ENCODE peak calls at places on chromosomes 1 and 21, in four cellular contexts. J is K562, T is HEK293T, Y is HepG2. X is an unnamed sample.
A peak's percentile ranks its signal among the peaks of the same experiment; 100 is the strongest.

GRCh38 chr1:40651138-40651857 is 14.2 kb downstream of the RIMS3 start:
- DNase-seq in J (peak; percentile 67), T (no peak), Y (no peak), X (no peak)

GRCh38 chr1:161364332-161364731 is 3.3 kb downstream of the CFAP126 start:
- DNase-seq in Y (no peak), T (no peak), J (no peak), X (no peak)

GRCh38 chr1:21490774-21491482 is 18.3 kb upstream of the ALPL start:
- DNase-seq in T (no peak), Y (peak; percentile 41), J (peak; percentile 39), X (peak; percentile 56)

GRCh38 chr1:71572038-71572437 is 491.2 kb upstream of the ZRANB2 start:
- DNase-seq in J (no peak), Y (no peak), T (no peak), X (no peak)

GRCh38 chr1:94739521-94740061 is 80.6 kb upstream of the SLC44A3 start:
- DNase-seq in T (no peak), Y (no peak), J (no peak), X (no peak)

GRCh38 chr1:81157686-81158085 is 643.0 kb upstream of the ADGRL2 start:
- DNase-seq in J (no peak), T (no peak), Y (no peak), X (no peak)

GRCh38 chr1:38009841-38010180 is 2.7 kb upstream of the UTP11 start:
- DNase-seq in Y (no peak), T (no peak), J (no peak), X (no peak)

GRCh38 chr1:26986658-26987057 is 6.8 kb upstream of the TRNP1 start:
- DNase-seq in T (no peak), J (no peak), Y (no peak), X (no peak)

GRCh38 chr1:27084107-27084506 is 70.8 kb downstream of the SLC9A1 start:
- DNase-seq in T (no peak), J (no peak), Y (no peak), X (no peak)

GRCh38 chr1:172466795-172467407 is 23.0 kb upstream of the PIGC start:
- DNase-seq in T (no peak), J (no peak), Y (peak; percentile 53), X (no peak)

GRCh38 chr1:111963985-111964738 is 25.3 kb downstream of the KCND3 start:
- DNase-seq in Y (no peak), T (no peak), J (no peak), X (no peak)

GRCh38 chr1:228364706-228365213 is 41.9 kb downstream of the TRIM11 start:
- DNase-seq in T (no peak), Y (no peak), J (no peak), X (peak; percentile 8)

DNA sequence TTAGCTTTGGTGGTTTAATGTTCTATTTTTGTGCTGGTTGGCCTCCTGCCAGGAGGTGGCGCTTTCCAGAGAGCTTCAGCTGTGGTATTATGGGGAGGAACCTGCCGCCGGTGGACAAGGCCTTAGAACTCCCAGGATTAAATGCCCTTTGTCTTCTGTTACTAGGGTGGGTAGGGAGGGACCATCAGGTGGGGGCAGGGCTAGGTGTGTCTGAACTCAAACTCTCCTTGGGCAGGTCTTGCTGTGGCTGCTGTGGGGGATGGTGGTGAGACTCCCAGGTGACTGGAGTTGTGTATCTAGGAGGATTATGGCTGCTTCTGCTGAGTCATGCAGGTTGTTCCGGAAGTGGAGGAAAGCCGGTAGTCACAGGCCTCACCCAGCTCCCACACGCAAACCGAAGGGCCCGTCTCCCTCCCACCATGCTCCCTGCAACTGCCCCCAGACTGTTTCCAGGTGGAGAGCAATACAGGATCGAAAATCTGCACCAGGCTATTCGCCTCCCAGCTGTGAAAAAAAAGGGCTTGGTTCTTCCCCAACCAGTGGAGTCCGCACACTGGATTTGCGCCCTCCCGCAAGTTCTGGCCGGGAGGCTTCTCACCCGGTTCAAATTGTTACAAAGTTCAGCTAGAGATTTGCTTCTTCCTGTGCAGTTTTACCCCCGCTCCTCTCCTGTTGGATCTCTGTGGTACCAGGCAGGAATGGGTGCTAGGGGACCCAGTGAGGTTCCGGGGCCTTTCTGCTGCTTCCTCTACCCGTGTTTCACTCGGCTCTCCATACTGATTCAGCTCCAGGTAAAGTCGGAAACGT is 220.5 kb downstream of the CENPF start:
- DNase-seq in J (peak; percentile 22), Y (no peak), T (no peak), X (peak; percentile 49)
- TF ChIP-seq ELF4 in J (no peak), Y (no peak), T (no peak), X (no peak)

GRCh38 chr1:163824490-163824889 is 502.7 kb downstream of the NUF2 start:
- DNase-seq in Y (no peak), T (no peak), J (no peak), X (no peak)

GRCh38 chr1:163826500-163826899 is 504.7 kb downstream of the NUF2 start:
- DNase-seq in J (no peak), T (no peak), Y (no peak), X (no peak)

GRCh38 chr1:163822933-163823511 is 501.3 kb downstream of the NUF2 start:
- DNase-seq in T (no peak), Y (no peak), J (no peak), X (no peak)

GRCh38 chr1:163821679-163822078 is 499.9 kb downstream of the NUF2 start:
- DNase-seq in J (no peak), T (no peak), Y (no peak), X (no peak)

DNA sequence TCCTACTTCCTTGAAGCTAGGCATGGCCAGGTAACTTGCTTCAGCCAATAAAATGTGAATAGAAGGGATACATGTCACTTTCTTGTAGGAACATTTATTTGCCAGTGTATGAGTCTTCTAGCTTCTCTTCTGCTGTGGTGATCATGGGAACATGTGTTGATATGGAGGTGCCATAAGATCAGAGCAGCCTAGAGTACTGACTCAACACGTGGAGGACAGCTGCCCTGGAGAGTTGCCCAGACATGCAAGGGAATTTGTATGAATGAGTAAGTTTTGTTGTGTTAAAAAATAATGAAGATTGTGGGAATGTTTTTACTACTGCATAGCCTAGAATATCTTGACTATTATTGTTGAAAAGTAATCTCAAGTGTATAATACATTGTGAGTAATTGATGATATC is 502.3 kb downstream of the NUF2 start:
- DNase-seq in T (no peak), Y (no peak), J (no peak), X (no peak)
- TF ChIP-seq ELF4 in T (no peak), Y (no peak), J (no peak), X (no peak)

GRCh38 chr1:16076871-16077250 is 3.4 kb upstream of the FAM131C start:
- DNase-seq in Y (no peak), J (no peak), T (no peak), X (no peak)

GRCh38 chr1:16077430-16078245 is 4.2 kb upstream of the FAM131C start:
- DNase-seq in J (no peak), T (no peak), Y (peak; percentile 44), X (no peak)

GRCh38 chr1:16081636-16082035 is 8.2 kb upstream of the FAM131C start:
- DNase-seq in T (no peak), J (no peak), Y (no peak), X (no peak)

GRCh38 chr1:16080422-16081150 is 7.1 kb upstream of the FAM131C start:
- DNase-seq in T (no peak), J (no peak), Y (no peak), X (no peak)

GRCh38 chr1:16078925-16079656 is 5.6 kb upstream of the FAM131C start:
- DNase-seq in Y (peak; percentile 70), J (peak; percentile 71), T (peak; percentile 79), X (peak; percentile 89)
- TF ChIP-seq ELF4 in Y (no peak), J (no peak), T (no peak), X (no peak)

DNA sequence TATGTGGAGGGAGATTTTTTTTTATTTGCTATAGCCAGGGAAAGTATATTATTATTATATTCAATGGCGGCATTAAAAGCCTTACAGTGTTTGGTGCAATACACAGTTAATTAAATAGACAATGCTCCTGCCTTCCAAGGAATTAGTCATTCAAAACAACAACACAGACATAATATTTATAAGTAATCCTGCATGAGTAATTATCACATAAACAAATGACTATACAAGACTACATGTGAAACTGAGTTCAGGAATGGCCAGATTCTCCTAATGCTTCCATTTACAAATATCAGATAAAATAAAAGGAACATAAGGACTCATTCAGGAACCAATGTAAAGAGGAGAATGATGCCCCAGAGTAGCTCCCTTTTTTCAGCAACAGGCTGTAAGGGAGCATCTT is 10.7 kb upstream of the RC3H1 start:
- DNase-seq in Y (no peak), T (no peak), J (no peak), X (no peak)
- TF ChIP-seq ELF4 in Y (no peak), T (no peak), J (no peak), X (no peak)

GRCh38 chr21:27419153-27419552 is 452.3 kb upstream of the ADAMTS5 start:
- DNase-seq in Y (no peak), T (no peak), J (no peak), X (no peak)
- TF ChIP-seq ELF4 in Y (no peak), T (no peak), J (no peak), X (no peak)

DNA sequence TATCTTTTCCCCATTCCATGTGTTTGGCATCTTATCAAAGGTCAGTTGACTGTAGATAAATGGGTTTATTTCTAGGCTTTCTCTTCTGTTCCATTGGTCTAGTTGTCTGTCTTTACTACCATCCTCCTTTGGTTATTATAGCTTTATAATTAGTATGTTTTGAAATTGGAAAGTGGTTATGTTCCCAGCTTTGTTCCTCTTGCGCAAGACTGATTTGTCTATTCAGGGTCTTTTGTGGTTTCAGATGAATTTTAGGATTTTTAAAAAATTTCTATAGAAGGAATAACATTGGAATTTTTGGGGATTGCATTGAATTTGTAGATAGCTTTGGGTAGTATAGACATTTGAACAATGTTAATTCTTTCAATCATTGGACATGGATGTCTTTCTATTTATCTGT is 77.0 kb upstream of the NBPF4 start:
- DNase-seq in J (no peak), T (no peak), Y (no peak), X (no peak)
- TF ChIP-seq ELF4 in J (no peak), T (no peak), Y (no peak), X (no peak)

X was measured in WTC11.